ENCODE peak calls at places on chromosomes 6 and 20, in eight cellular contexts. I, N, H, O, C, L, B and Z are unnamed samples.

GRCh38 chr6:113909224-113909856 is 52.2 kb downstream of the MARCKS start:
- DNase-seq in C (peak; percentile 36), I (peak; percentile 65), O (peak; percentile 70), H (no peak), B (no peak), L (no peak), N (no peak), Z (no peak)

GRCh38 chr6:45021652-45022051 is 306.5 kb upstream of the RUNX2 start:
- DNase-seq in H (no peak), I (peak; percentile 17), B (no peak), C (no peak), O (no peak), N (no peak), L (no peak), Z (no peak)

GRCh38 chr6:1703923-1704322 is 94.2 kb downstream of the FOXC1 start:
- DNase-seq in O (no peak), B (no peak), L (no peak), I (no peak), H (no peak), C (no peak), N (no peak), Z (no peak)

GRCh38 chr6:26017567-26017966 is 55.0 kb downstream of the TRIM38 start:
- DNase-seq in N (peak; percentile 56), C (peak; percentile 93), I (peak; percentile 91), H (peak; percentile 26), O (no peak), L (peak; percentile 47), B (peak; percentile 87), Z (peak; percentile 59)

GRCh38 chr6:121897337-121897760 is 461.9 kb downstream of the GJA1 start:
- DNase-seq in C (no peak), I (peak; percentile 79), L (no peak), N (no peak), O (no peak), H (no peak), B (no peak), Z (no peak)

GRCh38 chr6:7628479-7628878 is 38.5 kb downstream of the SNRNP48 start:
- DNase-seq in H (no peak), C (no peak), N (no peak), I (peak; percentile 33), O (peak; percentile 28), B (no peak), L (no peak), Z (no peak)

GRCh38 chr6:40251609-40252008 is 317.3 kb upstream of the MOCS1 start:
- DNase-seq in I (no peak), L (no peak), B (no peak), C (no peak), N (no peak), O (no peak), H (no peak), Z (no peak)

GRCh38 chr20:10679269-10679668 is 5.5 kb upstream of the JAG1 start:
- DNase-seq in H (no peak), I (no peak), B (no peak), N (no peak), O (no peak), L (no peak), C (no peak), Z (no peak)

GRCh38 chr6:133743621-133744020 is 145.3 kb upstream of the TCF21 start:
- DNase-seq in I (no peak), L (no peak), O (no peak), H (no peak), B (no peak), C (no peak), N (no peak), Z (no peak)

GRCh38 chr6:82645536-82646230 is 282.1 kb downstream of the TPBG start:
- DNase-seq in H (no peak), I (no peak), O (no peak), C (no peak), N (no peak), L (no peak), B (no peak), Z (no peak)

GRCh38 chr6:120899932-120900331 is 434.3 kb downstream of the TBC1D32 start:
- DNase-seq in O (no peak), B (no peak), L (no peak), N (no peak), C (no peak), I (no peak), H (no peak), Z (peak; percentile 15)

GRCh38 chr6:150684161-150684560 is 84.5 kb downstream of the PLEKHG1 start:
- DNase-seq in H (no peak), I (no peak), C (no peak), O (no peak), L (no peak), N (no peak), B (no peak), Z (no peak)

GRCh38 chr20:19403549-19403948 is 191.1 kb downstream of the SLC24A3 start:
- DNase-seq in O (no peak), H (no peak), I (no peak), N (no peak), B (no peak), C (no peak), L (no peak), Z (no peak)

GRCh38 chr6:33419580-33420492 is at the start of gene SYNGAP1:
- DNase-seq in O (peak; percentile 23), H (no peak), B (peak; percentile 88), N (no peak), I (peak; percentile 57), L (peak; percentile 61), C (peak; percentile 61), Z (no peak)

GRCh38 chr6:79302341-79302740 is 67.9 kb upstream of the HMGN3 start:
- DNase-seq in B (no peak), I (no peak), H (no peak), C (no peak), L (no peak), O (no peak), N (no peak), Z (no peak)

GRCh38 chr6:158869604-158870417 is 50.6 kb upstream of the EZR start:
- DNase-seq in O (no peak), C (peak; percentile 86), N (peak; percentile 96), H (peak; percentile 97), I (peak; percentile 95), L (peak; percentile 98), B (peak; percentile 84), Z (peak; percentile 98)
- TF ChIP-seq CTCF in O (no peak), C (no peak), N (peak; percentile 25), H (peak; percentile 10), I (peak; percentile 4), L (no peak), B (no peak), Z (peak; percentile 37)

GRCh38 chr20:58513580-58514285 is 1.5 kb downstream of the APCDD1L start:
- DNase-seq in H (no peak), C (no peak), B (no peak), O (no peak), L (no peak), N (no peak), I (no peak), Z (no peak)
- H3K4me3 ChIP-seq in H (no peak overlapping the region), C (peak overlapping the region; percentile 61), B (no peak overlapping the region), O (peak overlapping the region; percentile 81), L (no peak overlapping the region), N (no peak overlapping the region), I (peak overlapping the region; percentile 64), Z (no peak overlapping the region)

GRCh38 chr6:75438186-75438880 is 55.3 kb downstream of the FILIP1 start:
- DNase-seq in B (no peak), L (no peak), C (peak; percentile 47), I (no peak), O (no peak), H (no peak), N (no peak), Z (no peak)
- TF ChIP-seq CTCF in B (no peak), L (no peak), C (no peak), I (no peak), O (no peak), H (no peak), N (no peak), Z (no peak)

GRCh38 chr6:30768634-30769087 is 24.3 kb upstream of the IER3 start:
- DNase-seq in O (no peak), L (no peak), N (no peak), H (no peak), C (no peak), I (peak; percentile 34), B (no peak), Z (no peak)
- H3K4me3 ChIP-seq in O (no peak overlapping the region), L (no peak overlapping the region), N (no peak overlapping the region), H (no peak overlapping the region), C (no peak overlapping the region), I (no peak overlapping the region), B (no peak overlapping the region), Z (no peak overlapping the region)

GRCh38 chr6:12158686-12159415 is 131.3 kb upstream of the EDN1 start:
- DNase-seq in O (no peak), C (no peak), L (no peak), H (no peak), I (no peak), B (no peak), N (no peak), Z (no peak)
- TF ChIP-seq CTCF in O (no peak), C (no peak), L (no peak), H (no peak), I (no peak), B (no peak), N (no peak), Z (peak; percentile 11)

GRCh38 chr20:50067461-50067860 is 45.5 kb downstream of the UBE2V1 start:
- DNase-seq in O (no peak), C (no peak), B (no peak), N (no peak), I (no peak), H (no peak), L (no peak), Z (no peak)

GRCh38 chr20:50068041-50068651 is 44.8 kb downstream of the UBE2V1 start:
- DNase-seq in N (no peak), O (no peak), I (no peak), L (no peak), B (no peak), H (no peak), C (no peak), Z (no peak)

GRCh38 chr20:50073500-50073899 is 39.5 kb downstream of the UBE2V1 start:
- DNase-seq in C (no peak), B (no peak), O (no peak), L (peak; percentile 16), H (no peak), N (no peak), I (no peak), Z (no peak)

GRCh38 chr20:50070361-50070760 is 42.6 kb downstream of the UBE2V1 start:
- DNase-seq in H (no peak), C (no peak), B (no peak), O (no peak), I (no peak), L (no peak), N (no peak), Z (no peak)

GRCh38 chr20:50071039-50071888 is 41.7 kb downstream of the UBE2V1 start:
- DNase-seq in H (peak; percentile 94), B (peak; percentile 90), I (no peak), N (peak; percentile 95), C (peak; percentile 64), L (peak; percentile 96), O (no peak), Z (peak; percentile 88)
- H3K4me3 ChIP-seq in H (no peak overlapping the region), B (no peak overlapping the region), I (peak overlapping the region; percentile 55), N (peak overlapping the region; percentile 30), C (peak overlapping the region; percentile 45), L (no peak overlapping the region), O (peak overlapping the region; percentile 55), Z (peak overlapping the region; percentile 47)

GRCh38 chr6:166862287-166862977 is 93.9 kb downstream of the RNASET2 start:
- DNase-seq in O (no peak), N (peak; percentile 44), B (no peak), C (peak; percentile 4), H (peak; percentile 30), L (peak; percentile 36), I (peak; percentile 2), Z (no peak)
- TF ChIP-seq CTCF in O (no peak), N (no peak), B (no peak), C (no peak), H (no peak), L (no peak), I (no peak), Z (peak; percentile 41)